ENCODE peak calls at places on chromosomes 7 and 10, in ten cellular contexts. G is HT1080; C is HCT116; Z is tibial nerve; H is posterior vena cava; J is hepatocyte; P is mesothelial cell of epicardium; L is GM23248; M is CD8-positive, alpha-beta T cell; V is osteoblast. Y is an unnamed sample.

GRCh38 chr10:23314835-23315239 is 29.8 kb downstream of the C10orf67 start:
- DNase-seq in G (peak; percentile 73), C (peak; percentile 57), Z (peak; percentile 88), H (no peak), J (peak; percentile 91), P (no peak), L (peak; percentile 91), M (no peak), V (peak; percentile 56), Y (no peak)

GRCh38 chr7:65960351-65961074 is 21.5 kb downstream of the GUSB start:
- DNase-seq in G (no peak), C (no peak), Z (no peak), H (no peak), J (no peak), P (no peak), L (no peak), M (no peak), V (peak; percentile 15), Y (no peak)

GRCh38 chr7:51229106-51229537 is 87.5 kb downstream of the COBL start:
- DNase-seq in G (no peak), C (no peak), Z (no peak), H (no peak), J (no peak), P (no peak), L (no peak), M (no peak), V (no peak), Y (no peak)

GRCh38 chr7:36763084-36763807 is 39.0 kb upstream of the AOAH start:
- DNase-seq in G (peak; percentile 52), C (no peak), Z (no peak), H (no peak), J (no peak), P (no peak), L (peak; percentile 18), M (no peak), V (no peak), Y (no peak)

GRCh38 chr7:149489391-149490024 is 8.1 kb downstream of the ZNF746 start:
- DNase-seq in G (no peak), C (no peak), Z (no peak), H (no peak), J (no peak), P (no peak), L (no peak), M (no peak), V (no peak), Y (no peak)

GRCh38 chr10:124007102-124007772 is 86.2 kb downstream of the CHST15 start:
- DNase-seq in G (no peak), C (no peak), Z (no peak), H (peak; percentile 51), J (no peak), P (no peak), L (no peak), M (no peak), V (peak; percentile 34), Y (peak; percentile 51)

GRCh38 chr10:71076473-71077142 is 135.8 kb upstream of the UNC5B start:
- DNase-seq in G (no peak), C (no peak), Z (no peak), H (peak; percentile 58), J (no peak), P (no peak), L (no peak), M (no peak), V (peak; percentile 77), Y (no peak)

GRCh38 chr7:24731313-24731712 is 26.0 kb downstream of the GSDME start:
- DNase-seq in G (no peak), C (no peak), Z (no peak), H (no peak), J (no peak), P (no peak), L (no peak), M (peak; percentile 29), V (no peak), Y (peak; percentile 71)

GRCh38 chr7:44287488-44288380 is 37.7 kb downstream of the CAMK2B start:
- DNase-seq in G (no peak), C (no peak), Z (no peak), H (peak; percentile 63), J (no peak), P (peak; percentile 13), L (no peak), M (no peak), V (peak; percentile 50), Y (peak; percentile 68)

GRCh38 chr10:13316635-13317311 is 16.9 kb upstream of the PHYH start:
- DNase-seq in G (no peak), C (no peak), Z (no peak), H (no peak), J (no peak), P (no peak), L (no peak), M (no peak), V (no peak), Y (no peak)

GRCh38 chr10:110527731-110528171 is 30.0 kb downstream of the DUSP5 start:
- DNase-seq in G (peak; percentile 82), C (no peak), Z (no peak), H (no peak), J (no peak), P (no peak), L (peak; percentile 59), M (no peak), V (peak; percentile 81), Y (no peak)

GRCh38 chr7:33369888-33370287 is 240.5 kb downstream of the BBS9 start:
- DNase-seq in G (no peak), C (no peak), Z (no peak), H (no peak), J (no peak), P (no peak), L (no peak), M (no peak), V (no peak), Y (no peak)

GRCh38 chr10:47353351-47353750 is 5.2 kb downstream of the RBP3 start:
- DNase-seq in G (no peak), C (no peak), Z (no peak), H (peak; percentile 47), J (no peak), P (no peak), L (no peak), M (no peak), V (peak; percentile 4), Y (peak; percentile 69)

GRCh38 chr10:25174461-25175230 is at the start of gene GPR158:
- DNase-seq in G (peak; percentile 73), C (peak; percentile 70), Z (peak; percentile 61), H (peak; percentile 93), J (peak; percentile 93), P (peak; percentile 90), L (peak; percentile 82), M (peak; percentile 50), V (peak; percentile 99), Y (peak; percentile 91)

GRCh38 chr10:58050575-58050974 is 217.1 kb downstream of the IPMK start:
- DNase-seq in G (no peak), C (no peak), Z (no peak), H (no peak), J (no peak), P (no peak), L (no peak), M (no peak), V (no peak), Y (no peak)

GRCh38 chr7:94453898-94454297 is 55.7 kb upstream of the CASD1 start:
- DNase-seq in G (no peak), C (no peak), Z (no peak), H (no peak), J (no peak), P (no peak), L (no peak), M (no peak), V (no peak), Y (no peak)